ENCODE peak calls at places on chromosomes 6 and 20, in five cellular contexts. I is adrenal gland, M is bronchial epithelial cell, T is upper lobe of right lung, B is GM06990. F is an unnamed sample.

GRCh38 chr6:35511183-35511941 is 1.3 kb downstream of the TULP1 start:
- DNase-seq in I (no peak), M (no peak), T (no peak), B (no peak), F (no peak)

GRCh38 chr20:2093200-2093781 is 8.3 kb upstream of the STK35 start:
- DNase-seq in I (no peak), M (peak; percentile 42), T (no peak), B (no peak), F (no peak)

GRCh38 chr6:89084954-89085353 is 4.4 kb downstream of the PNRC1 start:
- DNase-seq in I (no peak), M (peak; percentile 35), T (no peak), B (no peak), F (no peak)

GRCh38 chr20:23161244-23161875 is 75.2 kb upstream of the CD93 start:
- DNase-seq in I (no peak), M (peak; percentile 89), T (no peak), B (peak; percentile 40), F (no peak)

GRCh38 chr6:31495580-31495979 is 2.4 kb upstream of the MICB start:
- DNase-seq in I (no peak), M (peak; percentile 49), T (no peak), B (no peak), F (no peak)

GRCh38 chr6:103079867-103080266 is 1686.4 kb downstream of the GRIK2 start:
- DNase-seq in I (no peak), M (no peak), T (no peak), B (no peak), F (no peak)

GRCh38 chr6:128806274-128806673 is 76.7 kb upstream of the LAMA2 start:
- DNase-seq in I (no peak), M (peak; percentile 77), T (no peak), B (no peak), F (no peak)

GRCh38 chr6:83311231-83311630 is 118.1 kb downstream of the RWDD2A start:
- DNase-seq in I (no peak), M (no peak), T (no peak), B (no peak), F (no peak)

DNA sequence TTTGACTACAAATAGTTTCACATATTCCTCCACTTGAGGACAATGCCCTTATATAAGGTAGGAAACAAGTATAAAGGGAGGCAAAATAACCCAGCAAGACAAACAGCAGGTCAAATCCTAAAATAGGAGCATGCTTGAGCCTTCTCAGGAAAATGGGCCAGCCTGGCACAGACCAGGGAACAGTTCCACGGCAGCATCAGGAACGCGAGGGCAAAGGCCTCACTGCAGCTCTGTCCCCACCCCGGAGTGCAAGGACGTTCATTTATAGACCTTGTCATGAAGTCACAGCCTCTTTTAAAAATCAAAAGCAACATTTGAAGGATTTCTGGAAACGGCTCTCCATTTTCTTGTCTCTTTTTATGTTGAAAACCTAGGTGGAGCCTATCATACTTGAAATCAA is 17.1 kb downstream of the PDE10A start:
- DNase-seq in I (no peak), M (no peak), T (no peak), B (no peak), F (no peak)
- H3K27me3 ChIP-seq in I (no peaks in the 10 kb centered on the region), M (no peaks in the 10 kb centered on the region), T (no peaks in the 10 kb centered on the region), B (no peaks in the 10 kb centered on the region), F (no peaks in the 10 kb centered on the region)

DNA sequence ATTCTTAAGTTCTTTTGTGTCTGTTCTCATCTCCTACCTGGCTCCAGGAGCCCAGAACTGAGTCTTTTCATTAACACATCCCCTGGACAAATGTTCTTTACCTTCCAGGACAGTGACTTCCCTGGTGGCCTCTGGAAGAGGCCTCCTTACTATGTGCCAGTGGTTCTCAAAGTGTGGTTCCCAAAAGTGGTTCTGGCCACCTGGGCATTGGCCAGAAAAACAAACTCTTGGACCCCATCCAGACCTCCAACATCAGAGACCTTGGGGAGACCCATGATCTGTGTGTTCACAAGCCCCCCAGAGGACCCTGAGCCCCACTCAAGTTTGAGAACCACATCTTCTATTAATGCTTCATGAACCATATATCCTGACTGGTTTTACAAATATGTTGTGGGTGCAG is 7.2 kb upstream of the VSX1 start:
- DNase-seq in I (no peak), M (no peak), T (no peak), B (no peak), F (no peak)
- H3K27me3 ChIP-seq in I (peaks cover 27% of the 10 kb centered on the region), M (peaks cover 14% of the 10 kb centered on the region), T (peaks cover 43% of the 10 kb centered on the region), B (no peaks in the 10 kb centered on the region), F (peaks cover 46% of the 10 kb centered on the region)

GRCh38 chr20:63118786-63119450 is 97.0 kb downstream of the YTHDF1 start:
- DNase-seq in I (no peak), M (no peak), T (no peak), B (no peak), F (peak; percentile 34)
- H3K27me3 ChIP-seq in I (peaks cover 7% of the 10 kb centered on the region), M (no peaks in the 10 kb centered on the region), T (peaks cover 29% of the 10 kb centered on the region), B (no peaks in the 10 kb centered on the region), F (peaks cover 43% of the 10 kb centered on the region)

GRCh38 chr20:63023836-63024571 is 17.2 kb upstream of the BHLHE23 start:
- DNase-seq in I (no peak), M (no peak), T (peak; percentile 55), B (no peak), F (peak; percentile 16)

GRCh38 chr20:63024573-63025392 is 18.0 kb upstream of the BHLHE23 start:
- DNase-seq in I (no peak), M (no peak), T (peak; percentile 50), B (no peak), F (peak; percentile 30)

GRCh38 chr20:63026582-63027424 is 20.0 kb upstream of the BHLHE23 start:
- DNase-seq in I (no peak), M (no peak), T (peak; percentile 27), B (no peak), F (peak; percentile 29)

GRCh38 chr20:63027425-63028389 is 20.9 kb upstream of the BHLHE23 start:
- DNase-seq in I (no peak), M (no peak), T (peak; percentile 42), B (no peak), F (peak; percentile 26)

DNA sequence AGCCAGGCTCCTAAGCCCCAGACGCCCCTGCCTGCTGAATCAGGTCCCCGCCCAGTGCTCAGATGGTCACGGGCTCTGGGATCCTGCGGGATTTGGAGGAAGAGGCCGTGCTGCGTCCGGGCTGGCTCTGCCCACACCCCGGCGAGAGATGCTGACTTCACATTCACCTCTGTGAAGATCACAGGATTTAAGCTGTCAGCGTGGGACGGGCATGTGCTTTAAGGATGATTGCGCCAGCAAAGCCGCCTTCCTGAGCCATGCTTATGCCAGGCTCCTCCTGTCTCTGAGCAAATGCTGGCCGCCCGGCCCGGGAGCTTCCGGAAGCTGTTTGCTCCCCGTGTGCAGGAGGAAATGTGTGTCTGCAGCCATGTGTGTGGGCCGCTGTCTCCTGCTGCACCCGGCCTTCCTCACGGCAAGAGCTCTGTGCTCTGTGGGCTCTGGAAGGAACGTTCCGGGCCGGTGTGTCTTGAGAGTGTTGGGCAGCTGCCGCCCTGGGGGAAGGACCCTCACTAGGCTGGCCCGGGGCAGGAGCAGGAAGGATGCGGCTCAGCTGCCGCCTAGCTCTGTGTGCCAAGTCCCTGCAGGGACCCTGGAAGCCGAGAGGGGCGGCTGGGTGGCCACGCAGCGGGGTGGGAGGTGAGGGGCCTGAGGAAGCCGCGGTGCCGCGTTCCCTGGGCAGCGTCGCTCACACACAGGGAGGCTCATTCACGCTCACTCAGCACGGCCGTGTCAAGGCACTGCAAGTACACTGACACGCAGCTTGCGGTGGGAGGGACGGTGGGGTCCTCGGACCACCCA is 19.0 kb upstream of the BHLHE23 start:
- DNase-seq in I (no peak), M (peak; percentile 7), T (peak; percentile 75), B (no peak), F (peak; percentile 60)
- H3K27me3 ChIP-seq in I (peaks cover 57% of the 10 kb centered on the region), M (peaks cover 20% of the 10 kb centered on the region), T (peaks cover 92% of the 10 kb centered on the region), B (no peaks in the 10 kb centered on the region), F (peaks cover 88% of the 10 kb centered on the region)

GRCh38 chr20:21520702-21521595 is 7.1 kb upstream of the NKX2-2 start:
- DNase-seq in I (no peak), M (peak; percentile 31), T (no peak), B (no peak), F (peak; percentile 30)
- H3K27me3 ChIP-seq in I (peaks cover 80% of the 10 kb centered on the region), M (peaks cover 79% of the 10 kb centered on the region), T (peaks cover 100% of the 10 kb centered on the region), B (peaks cover 6% of the 10 kb centered on the region), F (peaks cover 100% of the 10 kb centered on the region)

F was measured in lower lobe of right lung.